ENCODE peak calls at places on chromosome 1, in eight cellular contexts. N, Y, P, J, Z, W, G and S are unnamed samples.

GRCh38 chr1:30760596-30761311 is 3.2 kb upstream of the LAPTM5 start:
- DNase-seq in J (no peak), W (no peak), P (no peak), N (peak; percentile 77), Z (no peak), G (no peak), Y (no peak), S (no peak)

GRCh38 chr1:79842811-79843210 is 836.3 kb upstream of the ADGRL4 start:
- DNase-seq in J (no peak), P (no peak), Z (no peak), N (no peak), Y (no peak), G (no peak), W (no peak), S (no peak)

GRCh38 chr1:39642796-39643195 is 3.4 kb upstream of the HEYL start:
- DNase-seq in G (no peak), W (no peak), N (no peak), J (no peak), Y (peak; percentile 49), Z (no peak), P (no peak), S (no peak)

GRCh38 chr1:22280526-22280925 is 137.6 kb upstream of the WNT4 start:
- DNase-seq in P (no peak), Y (no peak), J (no peak), W (no peak), N (no peak), G (no peak), Z (no peak), S (peak; percentile 13)

GRCh38 chr1:15749399-15750291 is 7.3 kb downstream of the TMEM82 start:
- DNase-seq in P (no peak), J (no peak), N (no peak), W (peak; percentile 68), Y (no peak), Z (no peak), G (no peak), S (no peak)

GRCh38 chr1:107935396-107936064 is 29.4 kb downstream of the VAV3 start:
- DNase-seq in J (no peak), G (no peak), Y (no peak), W (no peak), Z (no peak), N (no peak), P (no peak), S (no peak)

GRCh38 chr1:167864392-167864992 is 49.4 kb downstream of the ADCY10 start:
- DNase-seq in W (no peak), G (no peak), Y (no peak), Z (no peak), N (no peak), J (no peak), P (no peak), S (no peak)

GRCh38 chr1:72221811-72222210 is 60.5 kb downstream of the NEGR1 start:
- DNase-seq in N (peak; percentile 46), J (no peak), Y (no peak), W (no peak), P (no peak), G (no peak), Z (no peak), S (no peak)

GRCh38 chr1:68777850-68778249 is 281.0 kb upstream of the DEPDC1 start:
- DNase-seq in P (no peak), N (no peak), Y (no peak), J (no peak), G (no peak), W (no peak), Z (no peak), S (no peak)

GRCh38 chr1:240413732-240414131 is 198.2 kb downstream of the GREM2 start:
- DNase-seq in W (no peak), Z (no peak), Y (no peak), N (no peak), G (no peak), P (no peak), J (no peak), S (no peak)

GRCh38 chr1:230102046-230102445 is 35.0 kb downstream of the GALNT2 start:
- DNase-seq in N (no peak), G (no peak), P (no peak), Z (no peak), J (no peak), Y (no peak), W (no peak), S (no peak)

GRCh38 chr1:230101556-230101955 is 34.5 kb downstream of the GALNT2 start:
- DNase-seq in Z (no peak), Y (no peak), P (no peak), J (no peak), W (no peak), G (no peak), N (no peak), S (no peak)

GRCh38 chr1:230097370-230097769 is 30.3 kb downstream of the GALNT2 start:
- DNase-seq in N (no peak), G (no peak), J (no peak), Y (no peak), P (no peak), W (no peak), Z (no peak), S (no peak)

GRCh38 chr1:230100932-230101331 is 33.9 kb downstream of the GALNT2 start:
- DNase-seq in Z (no peak), P (no peak), W (no peak), N (no peak), Y (no peak), G (no peak), J (no peak), S (no peak)

DNA sequence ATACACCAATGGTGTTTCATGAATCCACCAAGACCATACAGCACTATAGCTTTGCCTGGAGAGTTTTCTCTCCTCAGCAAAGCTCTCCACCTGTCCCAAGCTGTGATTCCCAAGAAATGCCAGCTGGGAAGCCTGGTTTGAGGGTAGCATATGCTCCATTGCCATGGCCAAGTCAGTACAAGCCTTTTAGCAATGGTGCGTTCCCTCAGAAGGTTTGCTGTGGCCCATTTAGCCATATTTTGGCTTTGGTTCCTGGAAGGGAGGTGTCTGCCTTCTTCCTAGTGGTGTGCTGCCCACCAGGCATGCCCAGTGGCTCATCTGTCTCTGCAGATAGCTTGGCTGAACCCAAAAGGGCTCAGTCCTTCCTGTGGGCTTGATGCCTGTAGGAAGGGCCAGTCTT is 32.4 kb downstream of the GALNT2 start:
- DNase-seq in Y (no peak), Z (no peak), G (no peak), J (no peak), W (no peak), N (no peak), P (no peak), S (no peak)
- TF ChIP-seq POLR2A in Y (no peak), Z (no peak), G (no peak), J (no peak), W (no peak), N (no peak), P (no peak), S (no peak)

DNA sequence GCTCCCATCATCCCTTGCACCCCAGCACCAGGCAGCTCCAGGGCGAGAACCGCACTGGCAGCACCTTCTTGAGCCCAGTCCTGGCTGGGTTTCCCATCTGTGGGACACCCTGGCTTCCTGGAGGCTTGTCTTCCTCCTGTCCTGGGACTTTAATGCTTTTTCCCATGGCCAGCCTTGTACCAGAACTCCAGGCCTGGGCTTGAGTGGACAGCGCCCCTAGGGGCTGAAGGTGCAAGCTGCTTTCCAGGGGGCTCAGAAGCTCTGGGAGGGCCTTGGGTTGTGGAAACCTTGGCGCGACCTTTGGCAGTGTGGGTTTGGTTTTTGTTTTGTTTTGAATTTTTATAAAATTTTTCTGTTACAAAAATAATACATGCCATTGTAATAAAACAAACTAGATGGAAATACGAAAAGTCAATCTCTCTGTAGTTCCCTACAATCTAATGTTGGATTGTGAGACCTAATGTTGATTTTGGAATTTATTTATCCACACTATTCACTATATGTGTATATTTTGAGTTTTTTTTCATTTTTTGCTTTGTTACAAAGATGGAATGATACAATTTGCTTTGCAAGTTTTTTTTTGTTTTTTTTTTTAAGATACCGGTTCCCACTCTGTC is 33.8 kb upstream of the RPL11 start:
- DNase-seq in Y (peak; percentile 35), P (no peak), G (no peak), J (no peak), W (peak; percentile 45), Z (no peak), N (no peak), S (no peak)
- TF ChIP-seq CTCF in Y (peak; percentile 58), P (peak; percentile 43), G (peak; percentile 41), J (peak; percentile 48), W (peak; percentile 37), Z (peak; percentile 65), N (peak; percentile 78), S (no peak)

DNA sequence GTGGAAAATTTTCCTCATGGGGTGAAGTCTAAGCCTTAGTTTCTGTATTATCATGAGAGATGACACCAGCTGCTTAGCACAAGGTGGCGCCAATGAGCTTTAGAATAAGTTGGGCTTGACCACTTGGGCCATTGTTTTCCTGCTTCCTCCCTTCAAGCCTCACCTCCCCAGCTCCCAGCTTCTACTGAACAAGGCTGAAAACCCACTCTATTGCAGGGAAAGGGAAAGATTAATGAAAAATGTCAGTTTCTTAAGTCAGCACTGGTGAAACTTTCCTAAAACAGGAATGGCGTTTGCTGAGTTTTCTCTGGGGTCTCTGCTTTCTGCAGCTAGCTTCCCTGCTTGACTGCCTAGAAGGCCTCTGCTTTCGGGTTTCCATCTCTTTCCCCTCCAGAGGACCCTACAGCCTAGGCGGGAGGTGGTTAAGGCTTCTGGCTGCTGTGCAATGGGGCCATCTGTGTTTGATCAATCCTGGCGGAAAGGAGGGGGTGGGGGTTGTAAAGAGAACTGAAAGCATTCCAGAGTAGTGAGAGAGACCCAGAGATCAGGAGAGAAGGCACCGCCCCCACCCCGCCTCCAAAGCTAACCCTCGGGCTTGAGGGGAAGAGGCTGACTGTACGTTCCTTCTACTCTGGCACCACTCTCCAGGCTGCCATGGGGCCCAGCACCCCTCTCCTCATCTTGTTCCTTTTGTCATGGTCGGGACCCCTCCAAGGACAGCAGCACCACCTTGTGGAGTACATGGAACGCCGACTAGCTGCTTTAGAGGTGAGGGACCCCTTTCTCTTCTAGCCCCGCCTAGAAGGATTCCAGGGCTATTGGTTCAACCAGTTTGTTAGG is at the start of gene OLFML3:
- DNase-seq in Z (peak; percentile 83), G (no peak), J (peak; percentile 96), N (no peak), P (peak; percentile 81), Y (peak; percentile 95), W (peak; percentile 90), S (peak; percentile 95)
- H3K4me3 ChIP-seq in Z (peak within 1 kb of the TSS; percentile 16), G (peak within 1 kb of the TSS; percentile 33), J (peak within 1 kb of the TSS; percentile 55), N (no peak within 1 kb of the TSS), P (no peak within 1 kb of the TSS), Y (peak within 1 kb of the TSS; percentile 43), W (peak within 1 kb of the TSS; percentile 35), S (no peak within 1 kb of the TSS)

DNA sequence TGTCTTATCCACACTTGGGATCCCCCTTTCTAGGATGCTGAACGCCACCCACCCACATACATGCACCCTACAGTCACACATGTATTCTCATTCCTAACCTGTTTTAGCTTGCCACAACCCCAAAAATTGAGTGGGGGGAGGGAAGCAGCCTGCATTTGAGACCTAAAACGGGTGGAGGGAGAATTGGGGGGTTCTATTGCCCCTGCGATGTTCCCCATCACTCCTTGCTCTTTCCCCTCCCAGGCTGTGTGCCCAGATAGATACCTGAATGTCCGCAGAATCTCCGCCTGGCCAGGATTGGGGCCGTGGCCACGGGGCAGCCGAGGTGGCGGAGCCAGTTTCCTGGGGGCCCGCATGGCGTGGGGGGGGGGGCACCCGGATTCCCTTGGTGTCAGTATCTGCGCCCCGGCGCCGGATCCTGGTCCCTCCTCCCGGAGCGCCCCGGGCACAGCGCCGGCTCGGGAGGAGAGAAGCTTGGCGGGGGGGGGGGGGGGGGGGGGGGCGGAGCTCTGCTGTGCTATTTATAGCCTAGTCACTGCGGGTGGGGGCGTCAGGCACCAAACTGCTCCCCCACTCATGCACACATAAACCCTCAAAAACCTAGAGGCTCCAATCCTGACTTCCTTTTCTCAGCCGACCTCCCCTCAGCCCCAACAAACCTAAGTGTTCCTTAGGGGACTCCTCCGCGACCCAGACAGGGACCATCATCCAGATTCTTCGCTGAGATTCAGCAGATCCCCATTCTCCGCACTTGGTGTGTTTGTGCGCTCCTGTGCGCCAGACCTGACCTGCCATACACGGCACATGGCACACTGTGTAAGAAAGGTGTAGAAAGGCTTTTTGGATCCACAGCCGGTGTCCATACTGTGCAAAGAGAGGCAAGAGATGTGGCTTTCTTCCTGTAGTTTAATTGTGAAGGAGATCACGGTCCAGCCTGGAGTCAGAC is 1.9 kb downstream of the ANKRD34A start:
- DNase-seq in J (peak; percentile 85), Y (no peak), W (peak; percentile 78), N (peak; percentile 85), G (no peak), Z (peak; percentile 65), P (peak; percentile 61), S (no peak)
- TF ChIP-seq POLR2A in J (no peak), Y (no peak), W (no peak), N (no peak), G (no peak), Z (no peak), P (no peak), S (no peak)